ENCODE peak calls at places on chromosomes 4 and X, in eight cellular contexts. One of them, this sample, is unnamed.

GRCh38 chr4:25908491-25908901 is 5.5 kb upstream of the SMIM20 start:
- DNase-seq in suprapubic skin: no peak
- DNase-seq in A549: peak; percentile 54
- DNase-seq in GM12878: no peak
- DNase-seq in tibial nerve: no peak
- DNase-seq in transverse colon: no peak
- DNase-seq in SK-N-SH: no peak
- DNase-seq in ovary: no peak
- DNase-seq in this sample: no peak

GRCh38 chr4:110621839-110622751 is 782 bp downstream of the PITX2 start:
- DNase-seq in suprapubic skin: no peak
- DNase-seq in A549: no peak
- DNase-seq in GM12878: no peak
- DNase-seq in tibial nerve: no peak
- DNase-seq in transverse colon: no peak
- DNase-seq in SK-N-SH: no peak
- DNase-seq in ovary: no peak
- DNase-seq in this sample: no peak

GRCh38 chr4:95549246-95550138 is 719 bp upstream of the UNC5C start:
- DNase-seq in suprapubic skin: peak; percentile 82
- DNase-seq in A549: no peak
- DNase-seq in GM12878: peak; percentile 38
- DNase-seq in tibial nerve: peak; percentile 25
- DNase-seq in transverse colon: peak; percentile 25
- DNase-seq in SK-N-SH: peak; percentile 63
- DNase-seq in ovary: peak; percentile 30
- DNase-seq in this sample: peak; percentile 62

GRCh38 chrX:1464282-1465131 is 11.8 kb upstream of the ASMTL start:
- DNase-seq in suprapubic skin: peak; percentile 66
- DNase-seq in A549: no peak
- DNase-seq in GM12878: no peak
- DNase-seq in tibial nerve: no peak
- DNase-seq in transverse colon: no peak
- DNase-seq in SK-N-SH: no peak
- DNase-seq in ovary: no peak
- DNase-seq in this sample: peak; percentile 58

GRCh38 chrX:22124098-22124497 is 92.0 kb downstream of the PHEX start:
- DNase-seq in suprapubic skin: no peak
- DNase-seq in A549: no peak
- DNase-seq in GM12878: no peak
- DNase-seq in tibial nerve: no peak
- DNase-seq in transverse colon: no peak
- DNase-seq in SK-N-SH: no peak
- DNase-seq in ovary: no peak
- DNase-seq in this sample: no peak

GRCh38 chr4:6561173-6561516 is 13.8 kb upstream of the MAN2B2 start:
- DNase-seq in suprapubic skin: no peak
- DNase-seq in A549: no peak
- DNase-seq in GM12878: no peak
- DNase-seq in tibial nerve: no peak
- DNase-seq in transverse colon: no peak
- DNase-seq in SK-N-SH: no peak
- DNase-seq in ovary: no peak
- DNase-seq in this sample: no peak

GRCh38 chr4:139711461-139711860 is 45.8 kb downstream of the MGST2 start:
- DNase-seq in suprapubic skin: no peak
- DNase-seq in A549: no peak
- DNase-seq in GM12878: no peak
- DNase-seq in tibial nerve: no peak
- DNase-seq in transverse colon: peak; percentile 55
- DNase-seq in SK-N-SH: no peak
- DNase-seq in ovary: no peak
- DNase-seq in this sample: no peak

GRCh38 chr4:94390804-94391410 is 48.3 kb upstream of the HPGDS start:
- DNase-seq in suprapubic skin: no peak
- DNase-seq in A549: peak; percentile 10
- DNase-seq in GM12878: no peak
- DNase-seq in tibial nerve: peak; percentile 67
- DNase-seq in transverse colon: no peak
- DNase-seq in SK-N-SH: peak; percentile 20
- DNase-seq in ovary: no peak
- DNase-seq in this sample: no peak

GRCh38 chrX:152992120-152992519 is 1.8 kb downstream of the PNMA5 start:
- DNase-seq in suprapubic skin: no peak
- DNase-seq in A549: no peak
- DNase-seq in GM12878: no peak
- DNase-seq in tibial nerve: no peak
- DNase-seq in transverse colon: no peak
- DNase-seq in SK-N-SH: no peak
- DNase-seq in ovary: no peak
- DNase-seq in this sample: no peak

GRCh38 chrX:50067435-50068292 is 133.1 kb downstream of the AKAP4 start:
- DNase-seq in suprapubic skin: no peak
- DNase-seq in A549: peak; percentile 5
- DNase-seq in GM12878: no peak
- DNase-seq in tibial nerve: no peak
- DNase-seq in transverse colon: peak; percentile 46
- DNase-seq in SK-N-SH: peak; percentile 66
- DNase-seq in ovary: no peak
- DNase-seq in this sample: no peak

GRCh38 chr4:154160925-154161324 is 330.7 kb downstream of the DCHS2 start:
- DNase-seq in suprapubic skin: no peak
- DNase-seq in A549: no peak
- DNase-seq in GM12878: no peak
- DNase-seq in tibial nerve: no peak
- DNase-seq in transverse colon: no peak
- DNase-seq in SK-N-SH: no peak
- DNase-seq in ovary: no peak
- DNase-seq in this sample: no peak

DNA sequence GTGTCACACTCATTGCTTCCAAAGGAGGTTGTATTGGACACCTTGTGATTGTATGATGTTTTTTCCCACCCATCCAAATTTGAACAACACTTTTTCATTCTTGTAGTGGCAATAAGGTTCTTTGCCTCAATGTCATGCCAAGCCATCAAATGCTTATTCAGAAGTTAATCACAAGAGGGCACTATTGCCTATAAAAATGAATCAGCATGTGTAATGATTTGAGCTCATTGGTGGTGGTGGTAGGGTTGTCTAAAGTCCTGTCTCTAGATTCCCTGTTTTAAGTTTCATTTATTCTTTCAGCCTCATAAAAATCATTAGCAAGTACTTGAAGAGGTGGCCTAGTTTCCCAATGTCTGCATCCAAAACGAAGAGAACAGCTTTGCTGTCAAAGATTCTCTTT is 37.0 kb downstream of the IRS4 start:
- DNase-seq in suprapubic skin: no peak
- DNase-seq in A549: peak; percentile 5
- DNase-seq in GM12878: peak; percentile 7
- DNase-seq in tibial nerve: no peak
- DNase-seq in transverse colon: no peak
- DNase-seq in SK-N-SH: peak; percentile 16
- DNase-seq in ovary: no peak
- DNase-seq in this sample: no peak
- TF ChIP-seq CTCF in suprapubic skin: peak; percentile 3
- TF ChIP-seq CTCF in A549: peak; percentile 47
- TF ChIP-seq CTCF in GM12878: peak; percentile 50
- TF ChIP-seq CTCF in tibial nerve: no peak
- TF ChIP-seq CTCF in transverse colon: peak; percentile 22
- TF ChIP-seq CTCF in SK-N-SH: peak; percentile 61
- TF ChIP-seq CTCF in ovary: no peak
- TF ChIP-seq CTCF in this sample: no peak

DNA sequence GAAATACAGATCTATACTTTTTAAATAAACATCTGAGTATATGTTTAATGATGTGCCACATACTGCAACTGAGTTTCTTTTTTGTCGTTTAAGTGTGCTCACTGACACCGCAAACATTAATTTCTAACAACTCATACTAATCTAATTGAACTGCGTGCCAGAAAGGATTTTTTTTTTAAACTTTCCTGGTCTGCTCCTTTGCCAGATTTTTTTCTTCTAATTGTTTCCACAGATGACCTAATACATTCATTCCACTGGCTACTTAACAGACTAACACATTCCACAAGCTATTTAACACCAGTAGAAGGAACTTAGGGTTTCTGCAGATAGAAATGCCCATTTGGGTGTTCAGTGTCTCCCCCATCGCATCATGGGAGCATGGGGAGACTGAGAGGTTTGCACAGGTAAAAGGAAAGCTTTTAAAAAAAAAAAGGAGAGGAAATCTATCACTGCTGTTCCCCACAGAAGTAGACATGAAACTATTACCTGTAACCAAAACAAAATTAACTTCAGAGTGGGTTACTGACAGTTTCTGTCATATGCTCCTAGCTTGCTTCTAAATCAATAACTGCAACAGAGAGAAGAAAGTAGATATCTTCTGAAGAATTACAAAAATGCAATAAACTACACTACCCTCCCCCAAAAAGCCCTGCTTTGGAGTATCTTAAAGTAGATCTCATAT is 31.6 kb downstream of the SH3KBP1 start:
- DNase-seq in suprapubic skin: no peak
- DNase-seq in A549: no peak
- DNase-seq in GM12878: no peak
- DNase-seq in tibial nerve: no peak
- DNase-seq in transverse colon: no peak
- DNase-seq in SK-N-SH: no peak
- DNase-seq in ovary: no peak
- DNase-seq in this sample: no peak
- H3K4me1 ChIP-seq in suprapubic skin: no peaks in the 10 kb centered on the region
- H3K4me1 ChIP-seq in A549: no peaks in the 10 kb centered on the region
- H3K4me1 ChIP-seq in GM12878: peaks cover 21% of the 10 kb centered on the region
- H3K4me1 ChIP-seq in tibial nerve: no peaks in the 10 kb centered on the region
- H3K4me1 ChIP-seq in transverse colon: no peaks in the 10 kb centered on the region
- H3K4me1 ChIP-seq in SK-N-SH: no peaks in the 10 kb centered on the region
- H3K4me1 ChIP-seq in ovary: no peaks in the 10 kb centered on the region
- H3K4me1 ChIP-seq in this sample: no peaks in the 10 kb centered on the region

GRCh38 chr4:173370477-173371291 is at the start of gene SAP30:
- DNase-seq in suprapubic skin: peak; percentile 99
- DNase-seq in A549: peak; percentile 73
- DNase-seq in GM12878: peak; percentile 89
- DNase-seq in tibial nerve: peak; percentile 98
- DNase-seq in transverse colon: peak; percentile 98
- DNase-seq in SK-N-SH: peak; percentile 98
- DNase-seq in ovary: peak; percentile 99
- DNase-seq in this sample: peak; percentile 100

GRCh38 chr4:173370130-173370476 is 651 bp upstream of the SAP30 start:
- DNase-seq in suprapubic skin: peak; percentile 84
- DNase-seq in A549: peak; percentile 18
- DNase-seq in GM12878: no peak
- DNase-seq in tibial nerve: peak; percentile 62
- DNase-seq in transverse colon: peak; percentile 65
- DNase-seq in SK-N-SH: peak; percentile 31
- DNase-seq in ovary: peak; percentile 62
- DNase-seq in this sample: peak; percentile 91

GRCh38 chr4:173367946-173368345 is 2.8 kb upstream of the SAP30 start:
- DNase-seq in suprapubic skin: no peak
- DNase-seq in A549: no peak
- DNase-seq in GM12878: no peak
- DNase-seq in tibial nerve: no peak
- DNase-seq in transverse colon: no peak
- DNase-seq in SK-N-SH: no peak
- DNase-seq in ovary: no peak
- DNase-seq in this sample: no peak

GRCh38 chr4:173374588-173374987 is 3.8 kb downstream of the SAP30 start:
- DNase-seq in suprapubic skin: no peak
- DNase-seq in A549: no peak
- DNase-seq in GM12878: no peak
- DNase-seq in tibial nerve: no peak
- DNase-seq in transverse colon: no peak
- DNase-seq in SK-N-SH: no peak
- DNase-seq in ovary: no peak
- DNase-seq in this sample: no peak

GRCh38 chr4:173371292-173372192 is 788 bp downstream of the SAP30 start:
- DNase-seq in suprapubic skin: peak; percentile 84
- DNase-seq in A549: peak; percentile 43
- DNase-seq in GM12878: no peak
- DNase-seq in tibial nerve: peak; percentile 43
- DNase-seq in transverse colon: peak; percentile 75
- DNase-seq in SK-N-SH: peak; percentile 56
- DNase-seq in ovary: peak; percentile 64
- DNase-seq in this sample: peak; percentile 89
- TF ChIP-seq EP300 in suprapubic skin: no peak
- TF ChIP-seq EP300 in A549: no peak
- TF ChIP-seq EP300 in GM12878: no peak
- TF ChIP-seq EP300 in tibial nerve: no peak
- TF ChIP-seq EP300 in transverse colon: no peak
- TF ChIP-seq EP300 in SK-N-SH: no peak
- TF ChIP-seq EP300 in ovary: no peak
- TF ChIP-seq EP300 in this sample: no peak

GRCh38 chr4:47465008-47465407 is 1.5 kb upstream of the COMMD8 start:
- DNase-seq in suprapubic skin: no peak
- DNase-seq in A549: no peak
- DNase-seq in GM12878: peak; percentile 59
- DNase-seq in tibial nerve: no peak
- DNase-seq in transverse colon: no peak
- DNase-seq in SK-N-SH: no peak
- DNase-seq in ovary: no peak
- DNase-seq in this sample: no peak

GRCh38 chr4:47462799-47463234 is 685 bp downstream of the COMMD8 start:
- DNase-seq in suprapubic skin: no peak
- DNase-seq in A549: no peak
- DNase-seq in GM12878: no peak
- DNase-seq in tibial nerve: no peak
- DNase-seq in transverse colon: no peak
- DNase-seq in SK-N-SH: peak; percentile 12
- DNase-seq in ovary: no peak
- DNase-seq in this sample: no peak

GRCh38 chr4:47468686-47469365 is 5.3 kb upstream of the COMMD8 start:
- DNase-seq in suprapubic skin: no peak
- DNase-seq in A549: no peak
- DNase-seq in GM12878: no peak
- DNase-seq in tibial nerve: no peak
- DNase-seq in transverse colon: no peak
- DNase-seq in SK-N-SH: no peak
- DNase-seq in ovary: no peak
- DNase-seq in this sample: no peak

GRCh38 chr4:47466061-47466785 is 2.7 kb upstream of the COMMD8 start:
- DNase-seq in suprapubic skin: no peak
- DNase-seq in A549: no peak
- DNase-seq in GM12878: no peak
- DNase-seq in tibial nerve: no peak
- DNase-seq in transverse colon: no peak
- DNase-seq in SK-N-SH: no peak
- DNase-seq in ovary: no peak
- DNase-seq in this sample: no peak

DNA sequence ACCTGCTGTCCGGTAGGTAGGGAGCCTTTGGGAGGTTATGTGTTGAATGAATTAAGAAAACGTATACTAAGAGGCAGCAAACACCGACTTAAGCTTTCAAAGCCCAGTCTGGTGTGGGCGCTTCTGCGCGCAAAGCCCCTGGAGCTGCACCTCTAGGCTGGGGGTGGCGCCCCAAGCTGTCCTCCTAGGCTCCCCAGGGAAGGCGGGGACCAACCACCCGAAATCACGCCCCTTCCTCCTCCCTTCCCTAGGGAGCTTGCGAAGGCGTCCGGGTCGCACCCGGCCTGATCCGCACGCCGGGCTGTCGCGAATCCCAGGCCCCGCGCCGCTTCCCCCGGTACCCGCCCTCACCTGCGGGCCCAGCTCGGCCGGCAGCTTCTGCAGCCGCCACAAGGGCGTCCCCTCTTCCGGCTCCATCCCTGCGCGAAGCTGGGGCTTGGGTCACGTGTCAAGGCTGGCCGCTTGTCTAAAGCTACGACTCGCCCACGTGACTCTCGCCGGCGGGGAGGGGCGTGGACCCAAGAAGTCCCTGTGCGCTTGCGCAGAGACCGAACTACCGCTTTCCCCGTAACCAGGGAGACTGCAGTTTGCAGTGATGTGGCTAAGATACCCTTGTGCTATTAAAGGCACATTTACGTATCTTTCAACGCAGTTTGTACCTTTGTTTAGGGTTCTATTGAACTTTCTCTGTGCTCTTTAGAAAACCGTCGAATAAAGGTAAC is at the start of gene COMMD8:
- DNase-seq in suprapubic skin: peak; percentile 99
- DNase-seq in A549: peak; percentile 77
- DNase-seq in GM12878: peak; percentile 91
- DNase-seq in tibial nerve: peak; percentile 96
- DNase-seq in transverse colon: peak; percentile 98
- DNase-seq in SK-N-SH: peak; percentile 95
- DNase-seq in ovary: peak; percentile 95
- DNase-seq in this sample: peak; percentile 98
- TF ChIP-seq CTCF in suprapubic skin: no peak
- TF ChIP-seq CTCF in A549: no peak
- TF ChIP-seq CTCF in GM12878: peak; percentile 34
- TF ChIP-seq CTCF in tibial nerve: peak; percentile 69
- TF ChIP-seq CTCF in transverse colon: no peak
- TF ChIP-seq CTCF in SK-N-SH: peak; percentile 27
- TF ChIP-seq CTCF in ovary: peak; percentile 71
- TF ChIP-seq CTCF in this sample: peak; percentile 43

This sample was measured in sigmoid colon.